ENCODE peak calls at places on chromosomes 16 and 17, in six cellular contexts. One of them, this sample, is unnamed.

GRCh38 chr16:87076331-87076949 is 240.8 kb downstream of the C16orf95 start:
- DNase-seq in PC-3: no peak
- DNase-seq in fibroblast of villous mesenchyme: no peak
- DNase-seq in ovary: no peak
- DNase-seq in ascending aorta: no peak
- DNase-seq in stomach: no peak
- DNase-seq in this sample: no peak

GRCh38 chr16:81261049-81261648 is 22.7 kb downstream of the BCO1 start:
- DNase-seq in PC-3: peak; percentile 55
- DNase-seq in ovary: no peak
- DNase-seq in ascending aorta: no peak
- DNase-seq in stomach: peak; percentile 31
- DNase-seq in fibroblast of villous mesenchyme: peak; percentile 21
- DNase-seq in this sample: peak; percentile 37

GRCh38 chr17:44840936-44841335 is 6.7 kb upstream of the HIGD1B start:
- DNase-seq in ascending aorta: no peak
- DNase-seq in stomach: no peak
- DNase-seq in fibroblast of villous mesenchyme: no peak
- DNase-seq in PC-3: no peak
- DNase-seq in ovary: no peak
- DNase-seq in this sample: no peak

GRCh38 chr17:80103686-80104085 is 2.3 kb downstream of the GAA start:
- DNase-seq in ovary: peak; percentile 21
- DNase-seq in stomach: no peak
- DNase-seq in ascending aorta: no peak
- DNase-seq in fibroblast of villous mesenchyme: no peak
- DNase-seq in PC-3: no peak
- DNase-seq in this sample: no peak

GRCh38 chr17:33057564-33057963 is 65.9 kb downstream of the SPACA3 start:
- DNase-seq in ascending aorta: no peak
- DNase-seq in PC-3: no peak
- DNase-seq in stomach: no peak
- DNase-seq in ovary: no peak
- DNase-seq in fibroblast of villous mesenchyme: no peak
- DNase-seq in this sample: no peak

GRCh38 chr16:50547944-50548658 is at the start of gene NKD1:
- DNase-seq in PC-3: peak; percentile 26
- DNase-seq in ascending aorta: peak; percentile 86
- DNase-seq in stomach: peak; percentile 79
- DNase-seq in fibroblast of villous mesenchyme: peak; percentile 27
- DNase-seq in ovary: peak; percentile 84
- DNase-seq in this sample: peak; percentile 20

GRCh38 chr17:82241183-82241925 is 12.5 kb downstream of the SLC16A3 start:
- DNase-seq in fibroblast of villous mesenchyme: peak; percentile 76
- DNase-seq in ascending aorta: peak; percentile 91
- DNase-seq in ovary: peak; percentile 75
- DNase-seq in PC-3: peak; percentile 74
- DNase-seq in stomach: peak; percentile 69
- DNase-seq in this sample: peak; percentile 94

GRCh38 chr16:51813609-51814008 is 662.5 kb upstream of the SALL1 start:
- DNase-seq in PC-3: no peak
- DNase-seq in ascending aorta: no peak
- DNase-seq in fibroblast of villous mesenchyme: no peak
- DNase-seq in stomach: no peak
- DNase-seq in ovary: no peak
- DNase-seq in this sample: no peak

GRCh38 chr17:7048968-7049367 is 5.1 kb upstream of the SLC16A11 start:
- DNase-seq in PC-3: no peak
- DNase-seq in fibroblast of villous mesenchyme: no peak
- DNase-seq in stomach: no peak
- DNase-seq in ovary: no peak
- DNase-seq in ascending aorta: no peak
- DNase-seq in this sample: no peak

GRCh38 chr17:7043544-7044268 is at the start of gene SLC16A11:
- DNase-seq in fibroblast of villous mesenchyme: no peak
- DNase-seq in ascending aorta: no peak
- DNase-seq in stomach: peak; percentile 59
- DNase-seq in PC-3: no peak
- DNase-seq in ovary: peak; percentile 58
- DNase-seq in this sample: peak; percentile 56

GRCh38 chr17:7045492-7046126 is 1.7 kb upstream of the SLC16A11 start:
- DNase-seq in ovary: no peak
- DNase-seq in PC-3: peak; percentile 82
- DNase-seq in ascending aorta: no peak
- DNase-seq in fibroblast of villous mesenchyme: peak; percentile 90
- DNase-seq in stomach: peak; percentile 56
- DNase-seq in this sample: peak; percentile 86

GRCh38 chr17:7047566-7047965 is 3.7 kb upstream of the SLC16A11 start:
- DNase-seq in PC-3: peak; percentile 30
- DNase-seq in ovary: no peak
- DNase-seq in stomach: no peak
- DNase-seq in fibroblast of villous mesenchyme: no peak
- DNase-seq in ascending aorta: no peak
- DNase-seq in this sample: no peak

DNA sequence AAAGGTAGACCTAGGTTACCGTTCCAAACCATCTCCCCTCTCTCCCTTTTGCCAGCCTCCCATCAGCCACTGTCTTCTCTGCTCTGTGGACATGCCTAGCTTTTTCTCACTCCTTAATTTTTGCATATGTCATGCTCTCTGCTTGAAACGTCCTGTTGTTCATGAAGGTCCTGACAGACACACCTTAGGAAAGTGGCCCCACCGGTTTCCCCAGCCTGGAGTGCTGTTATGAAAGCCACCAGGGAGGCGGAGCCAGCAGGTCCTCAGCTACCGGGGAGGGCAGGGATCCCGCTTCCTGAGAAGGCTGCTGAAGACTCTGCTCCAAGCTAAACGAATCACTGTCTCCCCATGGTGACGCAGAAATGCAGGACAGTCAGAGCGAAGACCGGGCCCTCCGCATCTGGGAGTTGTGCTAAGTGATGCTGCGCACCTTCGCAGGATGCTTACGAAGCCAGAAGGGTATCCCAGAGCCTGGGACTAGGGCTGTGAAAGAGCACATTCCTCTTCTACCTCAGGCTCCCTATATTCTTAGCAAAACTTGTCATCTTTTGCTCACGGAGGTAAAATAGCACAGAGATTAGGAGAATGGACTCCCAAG is 2.3 kb upstream of the SLC16A11 start:
- DNase-seq in PC-3: peak; percentile 86
- DNase-seq in stomach: peak; percentile 96
- DNase-seq in ascending aorta: no peak
- DNase-seq in fibroblast of villous mesenchyme: no peak
- DNase-seq in ovary: no peak
- DNase-seq in this sample: no peak
- TF ChIP-seq CTCF in PC-3: peak; percentile 7
- TF ChIP-seq CTCF in stomach: no peak
- TF ChIP-seq CTCF in ascending aorta: no peak
- TF ChIP-seq CTCF in fibroblast of villous mesenchyme: no peak
- TF ChIP-seq CTCF in ovary: no peak
- TF ChIP-seq CTCF in this sample: no peak

DNA sequence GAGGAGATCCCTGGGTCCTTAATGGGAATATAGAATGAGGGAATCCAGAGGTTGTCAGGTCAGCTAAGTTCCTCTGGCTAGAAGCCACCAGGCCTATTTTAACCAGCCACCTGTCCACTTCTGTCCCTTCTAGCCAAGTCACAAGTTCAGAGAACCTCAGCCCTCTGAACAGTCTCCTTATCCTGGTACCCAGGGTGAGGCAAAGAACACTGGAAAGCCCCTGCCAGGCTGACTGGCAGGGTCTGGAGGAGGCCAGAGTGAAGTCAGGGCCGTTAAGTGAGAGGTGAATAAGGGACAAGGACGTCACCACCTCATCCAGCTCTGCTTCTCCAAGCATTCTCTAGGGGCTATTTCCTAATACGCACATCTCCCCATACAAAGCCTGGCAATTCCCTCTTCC is 2.7 kb downstream of the CTDNEP1 start:
- DNase-seq in PC-3: no peak
- DNase-seq in fibroblast of villous mesenchyme: no peak
- DNase-seq in ascending aorta: no peak
- DNase-seq in ovary: no peak
- DNase-seq in stomach: no peak
- DNase-seq in this sample: no peak
- H3K4me3 ChIP-seq in PC-3: peak overlapping the region; percentile 92
- H3K4me3 ChIP-seq in fibroblast of villous mesenchyme: no peak overlapping the region
- H3K4me3 ChIP-seq in ascending aorta: peak overlapping the region; percentile 2
- H3K4me3 ChIP-seq in ovary: no peak overlapping the region
- H3K4me3 ChIP-seq in stomach: no peak overlapping the region
- H3K4me3 ChIP-seq in this sample: no peak overlapping the region

DNA sequence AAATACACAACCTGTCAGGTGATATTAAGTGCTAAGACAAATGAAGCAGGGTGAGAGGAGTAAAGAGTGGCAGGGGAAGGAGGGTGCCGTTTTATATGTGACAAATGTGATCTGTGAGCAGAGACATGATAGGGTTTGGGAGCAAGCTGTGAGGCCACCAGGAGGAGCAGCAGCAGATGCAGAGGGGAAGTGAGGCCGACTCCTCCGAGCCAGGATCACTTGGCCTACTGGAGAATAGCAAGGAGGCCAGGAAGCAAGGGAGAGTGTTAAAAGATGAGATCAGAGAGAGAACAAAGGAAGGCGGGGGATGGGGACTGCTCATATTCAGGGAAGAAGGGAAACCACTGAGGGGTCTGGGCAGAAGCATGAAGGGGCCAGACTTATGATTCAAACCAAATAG is 129.4 kb downstream of the TANGO6 start:
- DNase-seq in ascending aorta: no peak
- DNase-seq in ovary: no peak
- DNase-seq in fibroblast of villous mesenchyme: peak; percentile 54
- DNase-seq in PC-3: peak; percentile 51
- DNase-seq in stomach: no peak
- DNase-seq in this sample: peak; percentile 72
- TF ChIP-seq CTCF in ascending aorta: no peak
- TF ChIP-seq CTCF in ovary: no peak
- TF ChIP-seq CTCF in fibroblast of villous mesenchyme: peak; percentile 48
- TF ChIP-seq CTCF in PC-3: peak; percentile 55
- TF ChIP-seq CTCF in stomach: no peak
- TF ChIP-seq CTCF in this sample: peak; percentile 62

GRCh38 chr17:78272181-78272913 is 40.9 kb downstream of the TMEM235 start:
- DNase-seq in ascending aorta: no peak
- DNase-seq in fibroblast of villous mesenchyme: peak; percentile 97
- DNase-seq in ovary: peak; percentile 87
- DNase-seq in stomach: peak; percentile 79
- DNase-seq in PC-3: peak; percentile 47
- DNase-seq in this sample: no peak

GRCh38 chr17:78271419-78272160 is 40.2 kb downstream of the TMEM235 start:
- DNase-seq in PC-3: no peak
- DNase-seq in ascending aorta: no peak
- DNase-seq in ovary: no peak
- DNase-seq in fibroblast of villous mesenchyme: no peak
- DNase-seq in stomach: no peak
- DNase-seq in this sample: no peak

GRCh38 chr17:78275355-78275754 is 43.9 kb downstream of the TMEM235 start:
- DNase-seq in ovary: no peak
- DNase-seq in PC-3: no peak
- DNase-seq in ascending aorta: no peak
- DNase-seq in stomach: no peak
- DNase-seq in fibroblast of villous mesenchyme: no peak
- DNase-seq in this sample: no peak

GRCh38 chr17:78273813-78274212 is 42.4 kb downstream of the TMEM235 start:
- DNase-seq in ovary: no peak
- DNase-seq in PC-3: no peak
- DNase-seq in stomach: no peak
- DNase-seq in fibroblast of villous mesenchyme: no peak
- DNase-seq in ascending aorta: no peak
- DNase-seq in this sample: no peak

GRCh38 chr17:78272914-78273258 is 41.5 kb downstream of the TMEM235 start:
- DNase-seq in PC-3: no peak
- DNase-seq in stomach: no peak
- DNase-seq in fibroblast of villous mesenchyme: no peak
- DNase-seq in ascending aorta: no peak
- DNase-seq in ovary: no peak
- DNase-seq in this sample: no peak
- H3K4me3 ChIP-seq in PC-3: peak overlapping the region; percentile 21
- H3K4me3 ChIP-seq in stomach: no peak overlapping the region
- H3K4me3 ChIP-seq in fibroblast of villous mesenchyme: no peak overlapping the region
- H3K4me3 ChIP-seq in ascending aorta: no peak overlapping the region
- H3K4me3 ChIP-seq in ovary: no peak overlapping the region
- H3K4me3 ChIP-seq in this sample: no peak overlapping the region

GRCh38 chr17:51015145-51015558 is 105.5 kb downstream of the SPAG9 start:
- DNase-seq in stomach: no peak
- DNase-seq in fibroblast of villous mesenchyme: peak; percentile 23
- DNase-seq in ovary: no peak
- DNase-seq in PC-3: peak; percentile 50
- DNase-seq in ascending aorta: no peak
- DNase-seq in this sample: peak; percentile 81

GRCh38 chr17:51018541-51018940 is 102.1 kb downstream of the SPAG9 start:
- DNase-seq in stomach: no peak
- DNase-seq in fibroblast of villous mesenchyme: no peak
- DNase-seq in PC-3: no peak
- DNase-seq in ascending aorta: no peak
- DNase-seq in ovary: no peak
- DNase-seq in this sample: no peak

GRCh38 chr17:51016099-51016498 is 104.6 kb downstream of the SPAG9 start:
- DNase-seq in ascending aorta: no peak
- DNase-seq in fibroblast of villous mesenchyme: peak; percentile 19
- DNase-seq in stomach: no peak
- DNase-seq in PC-3: no peak
- DNase-seq in ovary: no peak
- DNase-seq in this sample: no peak

GRCh38 chr17:51014129-51014528 is 106.5 kb downstream of the SPAG9 start:
- DNase-seq in ascending aorta: no peak
- DNase-seq in stomach: no peak
- DNase-seq in PC-3: no peak
- DNase-seq in fibroblast of villous mesenchyme: no peak
- DNase-seq in ovary: no peak
- DNase-seq in this sample: no peak

DNA sequence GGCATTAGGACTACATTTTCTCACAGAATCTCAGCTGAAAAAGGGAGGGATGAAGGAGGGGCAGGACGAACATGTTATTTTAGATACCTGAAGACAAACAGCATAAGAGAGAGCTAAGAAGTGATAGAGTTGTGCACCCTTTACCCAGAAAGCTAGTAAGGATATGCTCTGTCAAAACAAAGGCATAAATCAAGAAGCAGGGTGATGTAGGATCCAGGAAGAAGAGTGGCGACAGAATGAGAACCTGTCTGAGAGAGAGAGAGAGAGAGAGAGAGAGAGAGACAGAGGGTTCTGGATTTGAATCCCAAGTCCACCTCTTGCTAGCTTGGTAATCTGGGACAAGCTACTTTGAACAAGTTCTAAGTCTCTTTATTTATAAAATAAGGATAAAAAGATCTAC is 103.4 kb downstream of the SPAG9 start:
- DNase-seq in fibroblast of villous mesenchyme: peak; percentile 3
- DNase-seq in ascending aorta: no peak
- DNase-seq in PC-3: no peak
- DNase-seq in ovary: no peak
- DNase-seq in stomach: no peak
- DNase-seq in this sample: no peak
- TF ChIP-seq CTCF in fibroblast of villous mesenchyme: no peak
- TF ChIP-seq CTCF in ascending aorta: no peak
- TF ChIP-seq CTCF in PC-3: no peak
- TF ChIP-seq CTCF in ovary: no peak
- TF ChIP-seq CTCF in stomach: no peak
- TF ChIP-seq CTCF in this sample: no peak

This sample was measured in foreskin fibroblast.